ENCODE peak calls at places on chromosomes 5 and 9, in nine cellular contexts. One of them, this sample, is unnamed.

GRCh38 chr5:140324834-140325195 is 21.6 kb downstream of the HBEGF start:
- DNase-seq in foreskin keratinocyte: no peak
- DNase-seq in body of pancreas: peak; percentile 57
- DNase-seq in GM13977: no peak
- DNase-seq in endothelial cell: no peak
- DNase-seq in CD8-positive, alpha-beta T cell: no peak
- DNase-seq in psoas muscle: no peak
- DNase-seq in WTC11: no peak
- DNase-seq in H9: no peak
- DNase-seq in this sample: no peak

GRCh38 chr9:114282507-114282906 is 40.4 kb upstream of the ORM1 start:
- DNase-seq in WTC11: no peak
- DNase-seq in body of pancreas: no peak
- DNase-seq in CD8-positive, alpha-beta T cell: no peak
- DNase-seq in psoas muscle: no peak
- DNase-seq in GM13977: no peak
- DNase-seq in endothelial cell: no peak
- DNase-seq in H9: no peak
- DNase-seq in foreskin keratinocyte: peak; percentile 79
- DNase-seq in this sample: peak; percentile 6

GRCh38 chr5:6818594-6819512 is 105.6 kb downstream of the TENT4A start:
- DNase-seq in H9: no peak
- DNase-seq in CD8-positive, alpha-beta T cell: no peak
- DNase-seq in body of pancreas: no peak
- DNase-seq in endothelial cell: no peak
- DNase-seq in WTC11: no peak
- DNase-seq in GM13977: no peak
- DNase-seq in psoas muscle: no peak
- DNase-seq in foreskin keratinocyte: no peak
- DNase-seq in this sample: no peak

GRCh38 chr9:98288876-98289275 is 33.4 kb upstream of the TBC1D2 start:
- DNase-seq in H9: no peak
- DNase-seq in endothelial cell: no peak
- DNase-seq in CD8-positive, alpha-beta T cell: no peak
- DNase-seq in body of pancreas: no peak
- DNase-seq in WTC11: no peak
- DNase-seq in GM13977: no peak
- DNase-seq in foreskin keratinocyte: no peak
- DNase-seq in psoas muscle: no peak
- DNase-seq in this sample: no peak

GRCh38 chr5:91090995-91091394 is 292.1 kb downstream of the ARRDC3 start:
- DNase-seq in WTC11: no peak
- DNase-seq in foreskin keratinocyte: no peak
- DNase-seq in endothelial cell: no peak
- DNase-seq in H9: no peak
- DNase-seq in GM13977: no peak
- DNase-seq in psoas muscle: no peak
- DNase-seq in CD8-positive, alpha-beta T cell: no peak
- DNase-seq in body of pancreas: no peak
- DNase-seq in this sample: no peak

GRCh38 chr9:136325354-136325753 is 2.0 kb upstream of the GPSM1 start:
- DNase-seq in GM13977: no peak
- DNase-seq in foreskin keratinocyte: no peak
- DNase-seq in endothelial cell: no peak
- DNase-seq in H9: no peak
- DNase-seq in WTC11: no peak
- DNase-seq in CD8-positive, alpha-beta T cell: no peak
- DNase-seq in body of pancreas: no peak
- DNase-seq in psoas muscle: no peak
- DNase-seq in this sample: no peak

GRCh38 chr9:134670851-134671281 is 29.3 kb downstream of the COL5A1 start:
- DNase-seq in endothelial cell: no peak
- DNase-seq in GM13977: no peak
- DNase-seq in WTC11: no peak
- DNase-seq in H9: no peak
- DNase-seq in body of pancreas: no peak
- DNase-seq in foreskin keratinocyte: no peak
- DNase-seq in psoas muscle: peak; percentile 7
- DNase-seq in CD8-positive, alpha-beta T cell: no peak
- DNase-seq in this sample: no peak

GRCh38 chr9:135490166-135490870 is 10.2 kb upstream of the MRPS2 start:
- DNase-seq in foreskin keratinocyte: no peak
- DNase-seq in GM13977: no peak
- DNase-seq in psoas muscle: no peak
- DNase-seq in H9: no peak
- DNase-seq in endothelial cell: no peak
- DNase-seq in body of pancreas: no peak
- DNase-seq in CD8-positive, alpha-beta T cell: no peak
- DNase-seq in WTC11: no peak
- DNase-seq in this sample: peak; percentile 9

GRCh38 chr5:124289641-124290201 is 456.7 kb downstream of the ZNF608 start:
- DNase-seq in endothelial cell: no peak
- DNase-seq in WTC11: peak; percentile 61
- DNase-seq in psoas muscle: no peak
- DNase-seq in body of pancreas: peak; percentile 95
- DNase-seq in GM13977: no peak
- DNase-seq in H9: peak; percentile 90
- DNase-seq in CD8-positive, alpha-beta T cell: no peak
- DNase-seq in foreskin keratinocyte: peak; percentile 82
- DNase-seq in this sample: no peak

GRCh38 chr5:143913008-143913752 is 101.2 kb downstream of the HMHB1 start:
- DNase-seq in CD8-positive, alpha-beta T cell: no peak
- DNase-seq in WTC11: no peak
- DNase-seq in endothelial cell: no peak
- DNase-seq in GM13977: no peak
- DNase-seq in body of pancreas: no peak
- DNase-seq in foreskin keratinocyte: peak; percentile 91
- DNase-seq in H9: no peak
- DNase-seq in psoas muscle: no peak
- DNase-seq in this sample: no peak

GRCh38 chr9:91433180-91433579 is 9.5 kb upstream of the NFIL3 start:
- DNase-seq in GM13977: peak; percentile 53
- DNase-seq in foreskin keratinocyte: peak; percentile 86
- DNase-seq in endothelial cell: no peak
- DNase-seq in body of pancreas: peak; percentile 64
- DNase-seq in psoas muscle: no peak
- DNase-seq in H9: no peak
- DNase-seq in WTC11: no peak
- DNase-seq in CD8-positive, alpha-beta T cell: no peak
- DNase-seq in this sample: no peak

GRCh38 chr9:110541950-110542349 is 37.6 kb downstream of the SVEP1 start:
- DNase-seq in CD8-positive, alpha-beta T cell: no peak
- DNase-seq in psoas muscle: no peak
- DNase-seq in GM13977: no peak
- DNase-seq in H9: no peak
- DNase-seq in WTC11: no peak
- DNase-seq in foreskin keratinocyte: no peak
- DNase-seq in body of pancreas: no peak
- DNase-seq in endothelial cell: no peak
- DNase-seq in this sample: no peak

GRCh38 chr9:121105531-121105930 is 30.8 kb downstream of the CNTRL start:
- DNase-seq in body of pancreas: no peak
- DNase-seq in psoas muscle: no peak
- DNase-seq in CD8-positive, alpha-beta T cell: no peak
- DNase-seq in GM13977: no peak
- DNase-seq in WTC11: no peak
- DNase-seq in H9: no peak
- DNase-seq in foreskin keratinocyte: no peak
- DNase-seq in endothelial cell: no peak
- DNase-seq in this sample: no peak

GRCh38 chr9:121107881-121108280 is 33.1 kb downstream of the CNTRL start:
- DNase-seq in CD8-positive, alpha-beta T cell: no peak
- DNase-seq in body of pancreas: no peak
- DNase-seq in psoas muscle: no peak
- DNase-seq in endothelial cell: no peak
- DNase-seq in WTC11: no peak
- DNase-seq in GM13977: no peak
- DNase-seq in H9: no peak
- DNase-seq in foreskin keratinocyte: no peak
- DNase-seq in this sample: no peak

GRCh38 chr9:121107041-121107440 is 32.3 kb downstream of the CNTRL start:
- DNase-seq in H9: no peak
- DNase-seq in CD8-positive, alpha-beta T cell: no peak
- DNase-seq in psoas muscle: no peak
- DNase-seq in foreskin keratinocyte: peak; percentile 54
- DNase-seq in body of pancreas: no peak
- DNase-seq in WTC11: no peak
- DNase-seq in endothelial cell: no peak
- DNase-seq in GM13977: no peak
- DNase-seq in this sample: no peak
- TF ChIP-seq CTCF in H9: peak; percentile 53
- TF ChIP-seq CTCF in CD8-positive, alpha-beta T cell: peak; percentile 61
- TF ChIP-seq CTCF in psoas muscle: no peak
- TF ChIP-seq CTCF in foreskin keratinocyte: peak; percentile 77
- TF ChIP-seq CTCF in body of pancreas: no peak
- TF ChIP-seq CTCF in WTC11: no peak
- TF ChIP-seq CTCF in endothelial cell: no peak
- TF ChIP-seq CTCF in GM13977: peak; percentile 32
- TF ChIP-seq CTCF in this sample: no peak

DNA sequence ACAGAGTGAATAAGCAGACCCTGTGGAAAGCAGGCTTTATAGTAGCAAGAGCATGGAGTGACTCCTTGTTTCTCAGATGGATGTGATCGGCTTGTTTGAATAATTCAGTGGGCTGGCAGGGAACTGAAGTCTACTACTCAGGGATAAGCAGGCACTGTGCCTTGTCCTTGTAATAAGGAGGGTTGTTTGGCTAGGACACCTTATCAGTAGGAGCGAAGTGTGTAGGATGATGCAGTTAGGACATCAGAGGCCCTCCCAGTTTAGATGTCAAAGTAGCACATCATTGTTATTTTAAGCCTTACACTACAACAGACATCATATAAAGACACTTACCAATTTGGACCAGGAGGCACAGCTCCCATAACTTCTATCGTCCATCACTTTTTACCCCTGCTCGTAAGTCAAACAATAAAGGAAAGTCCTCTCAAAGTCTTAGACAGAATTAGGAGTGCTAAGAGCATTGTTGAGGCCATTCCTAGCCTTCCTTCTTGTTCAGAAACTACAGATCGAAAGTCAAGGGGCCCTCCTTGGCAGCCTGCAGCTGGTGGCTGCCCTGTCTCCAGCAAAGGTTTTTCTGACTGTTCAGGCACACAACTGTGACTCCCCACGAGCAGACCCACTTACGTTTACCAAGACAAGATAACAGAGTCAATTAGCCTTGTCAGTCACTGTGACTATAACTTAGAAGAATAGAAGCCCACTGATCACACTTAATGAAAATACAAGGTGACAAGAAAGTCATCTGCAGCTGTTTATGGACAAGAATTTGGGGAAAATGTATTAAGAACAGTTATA is 218.6 kb downstream of the SNX18 start:
- DNase-seq in psoas muscle: no peak
- DNase-seq in endothelial cell: no peak
- DNase-seq in foreskin keratinocyte: no peak
- DNase-seq in CD8-positive, alpha-beta T cell: no peak
- DNase-seq in H9: no peak
- DNase-seq in GM13977: no peak
- DNase-seq in body of pancreas: no peak
- DNase-seq in WTC11: no peak
- DNase-seq in this sample: no peak
- TF ChIP-seq CTCF in psoas muscle: no peak
- TF ChIP-seq CTCF in endothelial cell: no peak
- TF ChIP-seq CTCF in foreskin keratinocyte: no peak
- TF ChIP-seq CTCF in CD8-positive, alpha-beta T cell: no peak
- TF ChIP-seq CTCF in H9: no peak
- TF ChIP-seq CTCF in GM13977: no peak
- TF ChIP-seq CTCF in body of pancreas: no peak
- TF ChIP-seq CTCF in WTC11: no peak
- TF ChIP-seq CTCF in this sample: no peak

DNA sequence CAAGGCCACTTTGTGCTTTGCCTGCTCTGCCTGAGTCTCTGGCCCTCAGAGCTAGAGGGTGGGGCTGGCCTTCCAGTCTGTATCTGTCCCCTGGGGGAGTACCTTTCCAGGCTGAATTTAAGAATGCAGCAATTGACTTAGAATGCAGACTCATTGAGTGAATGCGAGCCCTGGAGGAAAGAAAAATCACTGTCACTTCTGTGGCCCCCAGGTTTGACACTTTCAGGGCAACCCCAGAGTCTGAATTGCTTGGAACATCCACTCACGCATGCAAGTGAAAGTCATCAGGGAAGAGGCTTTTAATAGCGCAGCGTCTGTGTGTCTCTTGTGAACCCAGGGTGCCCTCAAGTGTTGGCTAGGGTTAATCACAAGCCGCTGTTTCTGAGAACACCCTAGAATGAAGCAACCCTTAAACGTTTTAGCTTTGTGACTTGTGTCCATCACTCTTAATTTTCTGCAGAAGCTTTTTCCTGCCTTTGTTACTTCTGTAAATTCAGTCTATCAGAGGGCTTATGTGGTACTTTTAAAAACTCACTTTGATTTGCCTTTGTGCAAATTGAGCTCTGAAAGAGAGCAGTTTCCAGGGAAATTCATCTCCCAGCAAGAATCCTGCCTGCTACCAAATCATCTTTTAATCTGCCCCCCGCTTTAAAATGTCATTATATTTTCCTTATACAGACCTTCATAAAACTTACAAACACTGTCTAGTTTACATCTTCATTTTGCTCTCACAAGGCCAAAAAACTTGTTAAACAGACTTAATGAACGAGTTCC is 146.8 kb upstream of the IQGAP2 start:
- DNase-seq in WTC11: peak; percentile 59
- DNase-seq in body of pancreas: peak; percentile 78
- DNase-seq in GM13977: peak; percentile 64
- DNase-seq in H9: peak; percentile 72
- DNase-seq in foreskin keratinocyte: peak; percentile 57
- DNase-seq in endothelial cell: peak; percentile 59
- DNase-seq in psoas muscle: no peak
- DNase-seq in CD8-positive, alpha-beta T cell: peak; percentile 15
- DNase-seq in this sample: peak; percentile 54
- TF ChIP-seq CTCF in WTC11: peak; percentile 34
- TF ChIP-seq CTCF in body of pancreas: peak; percentile 40
- TF ChIP-seq CTCF in GM13977: peak; percentile 81
- TF ChIP-seq CTCF in H9: peak; percentile 88
- TF ChIP-seq CTCF in foreskin keratinocyte: peak; percentile 87
- TF ChIP-seq CTCF in endothelial cell: no peak
- TF ChIP-seq CTCF in psoas muscle: peak; percentile 48
- TF ChIP-seq CTCF in CD8-positive, alpha-beta T cell: peak; percentile 62
- TF ChIP-seq CTCF in this sample: peak; percentile 26

DNA sequence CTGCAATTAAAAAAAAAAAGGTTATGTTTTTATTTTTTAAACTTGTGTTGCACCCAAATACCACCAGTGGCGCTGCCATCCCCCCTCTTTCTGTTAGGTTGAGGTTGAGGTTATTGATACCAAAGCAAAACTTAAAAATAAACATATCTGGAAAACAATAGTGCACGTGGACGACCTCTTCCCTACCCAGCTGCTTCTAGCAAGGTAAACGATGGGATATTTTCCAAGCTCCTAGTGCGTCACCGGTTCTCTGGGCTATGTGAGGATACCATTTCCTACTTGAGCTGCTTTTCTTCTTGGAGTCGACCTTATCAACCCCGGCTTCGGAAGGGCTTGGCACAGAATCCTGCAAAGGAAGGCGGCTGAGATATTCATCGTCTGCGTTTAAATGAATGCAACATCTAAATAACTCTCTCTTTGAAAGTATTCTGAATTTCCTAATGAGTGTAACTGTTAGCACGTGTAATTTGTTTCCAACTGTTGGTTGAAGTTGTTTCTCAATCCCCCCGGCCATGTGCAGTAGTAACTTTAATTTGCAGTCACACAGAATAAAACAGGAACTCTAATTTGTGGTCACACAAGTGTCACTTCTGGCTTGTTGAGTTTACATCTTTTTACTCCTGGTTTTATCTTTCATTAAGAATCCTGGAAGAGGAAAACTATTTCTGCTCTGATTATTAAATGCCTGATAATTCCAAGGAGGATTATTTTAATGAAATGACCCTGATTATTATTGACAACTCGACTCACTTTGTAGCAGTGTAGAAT is 993 bp downstream of the SCAMP1 start:
- DNase-seq in WTC11: no peak
- DNase-seq in body of pancreas: peak; percentile 86
- DNase-seq in psoas muscle: peak; percentile 18
- DNase-seq in foreskin keratinocyte: peak; percentile 68
- DNase-seq in CD8-positive, alpha-beta T cell: no peak
- DNase-seq in endothelial cell: peak; percentile 26
- DNase-seq in H9: no peak
- DNase-seq in GM13977: peak; percentile 31
- DNase-seq in this sample: no peak
- TF ChIP-seq CTCF in WTC11: no peak
- TF ChIP-seq CTCF in body of pancreas: no peak
- TF ChIP-seq CTCF in psoas muscle: peak; percentile 7
- TF ChIP-seq CTCF in foreskin keratinocyte: peak; percentile 40
- TF ChIP-seq CTCF in CD8-positive, alpha-beta T cell: peak; percentile 68
- TF ChIP-seq CTCF in endothelial cell: no peak
- TF ChIP-seq CTCF in H9: no peak
- TF ChIP-seq CTCF in GM13977: no peak
- TF ChIP-seq CTCF in this sample: no peak